ENCODE peak calls at places on chromosomes 5 and 9, in eight cellular contexts. H is HT-29; Z is effector memory CD8-positive, alpha-beta T cell; M is left colon; L is T-helper 2 cell; R is NCI-H1417; E is lower leg skin; I is SW 1271. T is an unnamed sample.

GRCh38 chr9:16304301-16304700 is 566.2 kb downstream of the BNC2 start:
- DNase-seq in H (no peak), Z (no peak), M (no peak), L (no peak), R (no peak), E (peak; percentile 59), I (no peak), T (no peak)

GRCh38 chr9:14027114-14027812 is 286.7 kb downstream of the NFIB start:
- DNase-seq in H (peak; percentile 75), Z (no peak), M (peak; percentile 21), L (no peak), R (peak; percentile 58), E (no peak), I (no peak), T (no peak)

GRCh38 chr9:134434896-134435506 is 108.7 kb downstream of the RXRA start:
- DNase-seq in H (peak; percentile 74), Z (no peak), M (peak; percentile 90), L (no peak), R (peak; percentile 95), E (peak; percentile 98), I (no peak), T (peak; percentile 97)

GRCh38 chr5:71528206-71528605 is 58.9 kb upstream of the MCCC2 start:
- DNase-seq in H (no peak), Z (no peak), M (no peak), L (no peak), R (no peak), E (no peak), I (no peak), T (no peak)

GRCh38 chr5:149831492-149831891 is 101.4 kb downstream of the PPARGC1B start:
- DNase-seq in H (no peak), Z (no peak), M (no peak), L (no peak), R (no peak), E (no peak), I (no peak), T (no peak)

GRCh38 chr9:95110956-95111525 is 206.5 kb downstream of the FANCC start:
- DNase-seq in H (no peak), Z (no peak), M (no peak), L (no peak), R (no peak), E (no peak), I (no peak), T (no peak)

GRCh38 chr9:118059520-118060278 is 355.5 kb downstream of the TLR4 start:
- DNase-seq in H (peak; percentile 51), Z (no peak), M (peak; percentile 6), L (no peak), R (peak; percentile 21), E (no peak), I (no peak), T (peak; percentile 15)

GRCh38 chr5:105878402-105878801 is 1792.3 kb downstream of the EFNA5 start:
- DNase-seq in H (no peak), Z (no peak), M (no peak), L (no peak), R (no peak), E (no peak), I (no peak), T (no peak)

GRCh38 chr9:129480227-129480626 is 140.7 kb downstream of the C9orf50 start:
- DNase-seq in H (no peak), Z (no peak), M (no peak), L (no peak), R (no peak), E (peak; percentile 83), I (no peak), T (no peak)

GRCh38 chr5:128254789-128255188 is 171.2 kb downstream of the SLC12A2 start:
- DNase-seq in H (no peak), Z (no peak), M (no peak), L (no peak), R (no peak), E (no peak), I (no peak), T (peak; percentile 12)

GRCh38 chr9:123174079-123174478 is 94.3 kb downstream of the STRBP start:
- DNase-seq in H (no peak), Z (no peak), M (no peak), L (no peak), R (no peak), E (no peak), I (no peak), T (no peak)

GRCh38 chr5:146334074-146334533 is 4.5 kb upstream of the POU4F3 start:
- DNase-seq in H (no peak), Z (no peak), M (no peak), L (no peak), R (no peak), E (no peak), I (no peak), T (no peak)

GRCh38 chr9:13718086-13718485 is 438.6 kb upstream of the MPDZ start:
- DNase-seq in H (no peak), Z (no peak), M (no peak), L (no peak), R (no peak), E (no peak), I (no peak), T (no peak)

GRCh38 chr9:27460225-27461023 is 63.7 kb upstream of the IFNK start:
- DNase-seq in H (peak; percentile 44), Z (no peak), M (no peak), L (no peak), R (no peak), E (no peak), I (no peak), T (peak; percentile 16)

GRCh38 chr5:93649234-93649900 is 66.3 kb downstream of the NR2F1 start:
- DNase-seq in H (no peak), Z (no peak), M (no peak), L (no peak), R (no peak), E (no peak), I (no peak), T (no peak)

GRCh38 chr5:67548520-67549262 is 352.1 kb upstream of the CD180 start:
- DNase-seq in H (no peak), Z (no peak), M (no peak), L (no peak), R (no peak), E (no peak), I (no peak), T (no peak)

GRCh38 chr9:127418037-127418471 is 6.1 kb upstream of the ZNF79 start:
- DNase-seq in H (no peak), Z (peak; percentile 28), M (no peak), L (no peak), R (peak; percentile 26), E (no peak), I (no peak), T (no peak)

GRCh38 chr9:76321185-76321828 is 72.9 kb downstream of the RFK start:
- DNase-seq in H (no peak), Z (no peak), M (no peak), L (no peak), R (no peak), E (peak; percentile 90), I (no peak), T (no peak)

GRCh38 chr5:142716963-142717362 is 31.1 kb upstream of the FGF1 start:
- DNase-seq in H (peak; percentile 76), Z (no peak), M (peak; percentile 44), L (no peak), R (peak; percentile 22), E (peak; percentile 85), I (no peak), T (peak; percentile 32)

GRCh38 chr9:138094028-138094427 is 216.4 kb downstream of the CACNA1B start:
- DNase-seq in H (no peak), Z (no peak), M (no peak), L (no peak), R (no peak), E (no peak), I (no peak), T (no peak)

GRCh38 chr5:167671176-167671575 is 620.3 kb upstream of the WWC1 start:
- DNase-seq in H (no peak), Z (no peak), M (no peak), L (no peak), R (no peak), E (no peak), I (no peak), T (no peak)

GRCh38 chr9:121651295-121652036 is at the start of gene DAB2IP:
- DNase-seq in H (peak; percentile 44), Z (no peak), M (peak; percentile 72), L (no peak), R (peak; percentile 85), E (no peak), I (no peak), T (peak; percentile 45)

GRCh38 chr9:89342948-89343347 is 24.6 kb downstream of the SECISBP2 start:
- DNase-seq in H (no peak), Z (no peak), M (no peak), L (no peak), R (no peak), E (no peak), I (no peak), T (no peak)

GRCh38 chr5:88824892-88825781 is 57.8 kb downstream of the MEF2C start:
- DNase-seq in H (peak; percentile 36), Z (no peak), M (no peak), L (no peak), R (no peak), E (no peak), I (no peak), T (peak; percentile 21)

GRCh38 chr5:173917788-173918786 is 29.9 kb downstream of the CPEB4 start:
- DNase-seq in H (peak; percentile 96), Z (peak; percentile 38), M (peak; percentile 75), L (no peak), R (peak; percentile 94), E (no peak), I (no peak), T (peak; percentile 71)

GRCh38 chr5:74325866-74326265 is 314.7 kb downstream of the ENC1 start:
- DNase-seq in H (no peak), Z (no peak), M (no peak), L (no peak), R (no peak), E (no peak), I (no peak), T (no peak)

GRCh38 chr5:1511037-1511436 is 12.7 kb downstream of the LPCAT1 start:
- DNase-seq in H (no peak), Z (peak; percentile 1), M (peak; percentile 3), L (peak; percentile 5), R (no peak), E (peak; percentile 83), I (no peak), T (no peak)

GRCh38 chr9:127968717-127969383 is 11.9 kb downstream of the EEIG1 start:
- DNase-seq in H (peak; percentile 73), Z (no peak), M (no peak), L (no peak), R (no peak), E (no peak), I (no peak), T (no peak)

T was measured in mucosa of gallbladder.